ENCODE peak calls at places on chromosome 11, in five cellular contexts. D is RWPE1, E is MCF 10A, J is cardiac fibroblast, S is mesothelial cell of epicardium. L is an unnamed sample.

GRCh38 chr11:58912124-58912523 is 27.2 kb upstream of the GLYATL1 start:
- DNase-seq in E (peak), J (peak), S (no peak), D (no peak), L (no peak)

GRCh38 chr11:121119444-121119843 is 18.4 kb downstream of the TECTA start:
- DNase-seq in J (no peak), S (no peak), E (no peak), D (no peak), L (no peak)

GRCh38 chr11:64207247-64208085 is 945 bp downstream of the FERMT3 start:
- DNase-seq in S (no peak), E (no peak), J (peak), D (no peak), L (no peak)

GRCh38 chr11:47186076-47186936 is at the start of gene PACSIN3:
- DNase-seq in S (peak), J (peak), E (peak), D (peak), L (peak)

GRCh38 chr11:75777461-75778110 is 9.0 kb downstream of the DGAT2 start:
- DNase-seq in J (peak), D (no peak), E (peak), S (no peak), L (no peak)

GRCh38 chr11:129417458-129417857 is 41.8 kb downstream of the BARX2 start:
- DNase-seq in J (no peak), S (no peak), D (no peak), E (no peak), L (no peak)

GRCh38 chr11:109109916-109110315 is 312.1 kb upstream of the C11orf87 start:
- DNase-seq in S (no peak), E (no peak), D (no peak), J (no peak), L (no peak)

GRCh38 chr11:76616676-76617552 is 53.6 kb downstream of the LRRC32 start:
- DNase-seq in D (no peak), S (no peak), E (no peak), J (no peak), L (no peak)

GRCh38 chr11:111526501-111526900 is 11.9 kb downstream of the HOATZ start:
- DNase-seq in D (peak), S (no peak), J (peak), E (no peak), L (no peak)

GRCh38 chr11:130765951-130766649 is 150.2 kb downstream of the SNX19 start:
- DNase-seq in J (no peak), D (no peak), E (no peak), S (no peak), L (no peak)

GRCh38 chr11:99199336-99199735 is 178.6 kb downstream of the CNTN5 start:
- DNase-seq in J (peak), S (no peak), D (no peak), E (no peak), L (no peak)

GRCh38 chr11:19822531-19822930 is 109.9 kb downstream of the NAV2 start:
- DNase-seq in E (no peak), D (no peak), J (no peak), S (no peak), L (no peak)

GRCh38 chr11:116913000-116913399 is 75.6 kb upstream of the APOA1 start:
- DNase-seq in E (peak), D (peak), J (peak), S (no peak), L (no peak)

GRCh38 chr11:20260307-20260706 is 100.0 kb upstream of the DBX1 start:
- DNase-seq in J (no peak), E (no peak), S (no peak), D (no peak), L (no peak)

GRCh38 chr11:114821626-114822025 is 143.3 kb downstream of the NXPE2 start:
- DNase-seq in E (peak), D (no peak), S (no peak), J (no peak), L (no peak)

GRCh38 chr11:44564653-44565007 is 833 bp upstream of the CD82 start:
- DNase-seq in E (peak), J (peak), S (no peak), D (peak), L (no peak)

GRCh38 chr11:721913-722811 is 16.1 kb downstream of the EPS8L2 start:
- DNase-seq in J (no peak), D (no peak), S (no peak), E (no peak), L (no peak)

GRCh38 chr11:123166095-123166559 is 28.9 kb downstream of the CLMP start:
- DNase-seq in E (peak), S (peak), J (peak), D (no peak), L (peak)

GRCh38 chr11:111570796-111571195 is 30.3 kb downstream of the LAYN start:
- DNase-seq in E (no peak), D (no peak), J (no peak), S (no peak), L (no peak)

GRCh38 chr11:104843150-104843837 is 55.0 kb downstream of the CASP12 start:
- DNase-seq in S (no peak), E (no peak), D (no peak), J (no peak), L (no peak)

GRCh38 chr11:86980397-86980796 is 25.2 kb upstream of the FZD4 start:
- DNase-seq in S (no peak), J (no peak), D (no peak), E (no peak), L (no peak)

GRCh38 chr11:96311120-96311568 is 31.9 kb downstream of the MAML2 start:
- DNase-seq in D (no peak), J (peak), S (no peak), E (peak), L (no peak)

GRCh38 chr11:134862796-134863195 is 450.8 kb upstream of the B3GAT1 start:
- DNase-seq in J (no peak), D (no peak), E (no peak), S (peak), L (no peak)

GRCh38 chr11:75105462-75105925 is 8.8 kb upstream of the OR2AT4 start:
- DNase-seq in E (no peak), J (peak), D (no peak), S (no peak), L (no peak)

GRCh38 chr11:47270331-47271271 is 668 bp downstream of the MADD start:
- DNase-seq in S (no peak), J (peak), E (peak), D (peak), L (no peak)

GRCh38 chr11:73623651-73624050 is 22.7 kb upstream of the PLEKHB1 start:
- DNase-seq in J (no peak), E (no peak), D (no peak), S (no peak), L (no peak)

GRCh38 chr11:74702383-74703007 is 28.7 kb downstream of the CHRDL2 start:
- DNase-seq in J (peak), S (peak), E (peak), D (peak), L (peak)

GRCh38 chr11:122048401-122048800 is 67.6 kb downstream of the BLID start:
- DNase-seq in D (no peak), S (no peak), E (no peak), J (peak), L (no peak)

GRCh38 chr11:88402192-88402715 is 64.7 kb upstream of the CTSC start:
- DNase-seq in D (no peak), E (peak), J (peak), S (no peak), L (no peak)

GRCh38 chr11:4095509-4096230 is 1.1 kb downstream of the RRM1 start:
- DNase-seq in E (peak), D (peak), S (no peak), J (peak), L (no peak)

GRCh38 chr11:113274708-113275582 is 39.4 kb upstream of the TTC12 start:
- DNase-seq in S (no peak), E (peak), D (peak), J (no peak), L (no peak)

GRCh38 chr11:124882339-124883071 is 15.2 kb downstream of the ROBO4 start:
- DNase-seq in D (no peak), J (no peak), S (no peak), E (no peak), L (no peak)

GRCh38 chr11:113505541-113506375 is 30.6 kb upstream of the DRD2 start:
- DNase-seq in E (peak), J (peak), D (peak), S (no peak), L (no peak)

GRCh38 chr11:119888119-119888518 is 159.1 kb upstream of the NECTIN1 start:
- DNase-seq in J (no peak), D (no peak), E (no peak), S (no peak), L (no peak)

GRCh38 chr11:120622189-120622912 is 110.8 kb downstream of the GRIK4 start:
- DNase-seq in E (peak), D (no peak), S (no peak), J (peak), L (no peak)

GRCh38 chr11:35736952-35737351 is 74.4 kb downstream of the TRIM44 start:
- DNase-seq in J (no peak), D (no peak), S (no peak), E (no peak), L (no peak)

GRCh38 chr11:115990004-115990447 is 485.8 kb upstream of the CADM1 start:
- DNase-seq in D (no peak), S (no peak), E (no peak), J (no peak), L (no peak)

GRCh38 chr11:76229690-76230240 is 23.5 kb upstream of the WNT11 start:
- DNase-seq in J (no peak), D (no peak), E (no peak), S (no peak), L (no peak)

GRCh38 chr11:15006139-15006759 is 34.1 kb upstream of the CALCA start:
- DNase-seq in J (peak), S (no peak), D (peak), E (peak), L (no peak)

GRCh38 chr11:15016200-15016599 is 44.0 kb upstream of the CALCA start:
- DNase-seq in E (no peak), D (no peak), J (no peak), S (no peak), L (no peak)

GRCh38 chr11:15011741-15012140 is 39.6 kb upstream of the CALCA start:
- DNase-seq in J (no peak), E (no peak), D (no peak), S (no peak), L (no peak)

DNA sequence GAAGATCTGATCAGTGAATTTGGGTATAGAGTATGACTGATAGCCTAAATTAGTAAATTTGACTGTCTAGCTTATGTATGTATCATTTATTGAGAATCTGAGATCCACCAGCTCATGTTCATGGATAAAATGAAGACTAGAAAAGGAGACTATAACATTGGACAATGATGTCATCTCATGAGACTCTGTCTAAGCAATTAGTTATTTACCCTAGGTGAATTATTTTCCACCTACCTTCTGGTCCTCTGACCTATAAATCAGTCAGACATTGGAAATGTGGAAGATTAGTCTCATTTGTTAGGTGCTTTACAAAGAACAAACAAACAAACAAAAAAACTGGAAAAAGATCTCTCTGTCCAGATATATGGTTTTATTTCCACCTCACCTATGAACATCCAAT is 38.7 kb upstream of the CALCA start:
- DNase-seq in J (no peak), D (no peak), S (no peak), E (no peak), L (no peak)
- TF ChIP-seq CTCF in J (no peak), D (no peak), S (no peak), E (no peak), L (no peak)

GRCh38 chr11:127003260-127003981 is 2.9 kb upstream of the KIRREL3 start:
- DNase-seq in E (no peak), S (peak), D (no peak), J (no peak), L (peak)
- TF ChIP-seq CTCF in E (no peak), S (peak), D (no peak), J (no peak), L (peak)

GRCh38 chr11:33894402-33894754 is 2.5 kb upstream of the LMO2 start:
- DNase-seq in E (no peak), D (no peak), J (no peak), S (no peak), L (no peak)
- TF ChIP-seq CTCF in E (no peak), D (no peak), J (no peak), S (no peak), L (no peak)

DNA sequence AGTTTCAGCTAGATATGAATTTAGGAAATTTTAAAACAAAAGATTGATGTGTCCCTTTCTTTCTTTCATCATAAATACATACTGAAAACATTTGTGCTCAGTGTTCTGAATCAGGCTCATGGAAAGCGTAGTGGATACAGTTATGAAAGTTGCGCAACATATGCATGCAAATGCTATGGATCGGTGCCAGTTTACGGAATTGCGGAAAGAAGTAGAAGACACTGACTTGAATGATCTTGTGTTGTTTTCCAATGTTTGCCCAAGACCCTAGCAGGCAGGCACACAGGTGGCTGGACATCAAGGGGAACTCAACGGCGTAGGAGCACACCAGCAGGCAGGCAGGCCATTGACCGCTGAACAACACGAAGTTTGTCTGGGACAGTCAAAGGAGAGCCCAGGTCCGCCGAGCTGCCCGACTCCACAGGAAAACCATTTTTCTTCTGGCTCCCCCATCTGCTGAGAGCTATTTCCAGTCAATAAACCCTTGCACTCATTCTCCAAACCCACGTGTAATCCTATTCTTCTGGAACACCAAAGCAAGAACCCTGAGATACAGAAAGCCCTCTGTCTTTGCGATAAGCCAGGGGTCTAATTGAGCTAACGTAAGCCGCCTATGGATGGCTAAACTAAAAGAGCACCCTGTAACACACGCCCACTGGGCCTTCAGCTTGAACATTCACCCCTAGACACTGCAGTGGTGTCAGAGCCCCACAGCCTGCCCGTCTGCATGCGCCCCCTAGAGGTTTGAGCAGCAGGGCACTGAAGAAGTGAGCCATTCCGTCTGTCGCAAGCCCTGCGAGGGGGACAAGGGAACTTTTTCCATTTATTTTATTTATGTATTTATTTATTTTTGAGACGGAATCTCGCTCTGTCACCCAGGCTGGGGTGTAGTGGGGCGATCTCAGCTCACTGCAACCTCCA is 7.4 kb upstream of the BIRC3 start:
- DNase-seq in D (no peak), S (no peak), J (no peak), E (peak), L (no peak)
- TF ChIP-seq CTCF in D (no peak), S (peak), J (no peak), E (peak), L (peak)

DNA sequence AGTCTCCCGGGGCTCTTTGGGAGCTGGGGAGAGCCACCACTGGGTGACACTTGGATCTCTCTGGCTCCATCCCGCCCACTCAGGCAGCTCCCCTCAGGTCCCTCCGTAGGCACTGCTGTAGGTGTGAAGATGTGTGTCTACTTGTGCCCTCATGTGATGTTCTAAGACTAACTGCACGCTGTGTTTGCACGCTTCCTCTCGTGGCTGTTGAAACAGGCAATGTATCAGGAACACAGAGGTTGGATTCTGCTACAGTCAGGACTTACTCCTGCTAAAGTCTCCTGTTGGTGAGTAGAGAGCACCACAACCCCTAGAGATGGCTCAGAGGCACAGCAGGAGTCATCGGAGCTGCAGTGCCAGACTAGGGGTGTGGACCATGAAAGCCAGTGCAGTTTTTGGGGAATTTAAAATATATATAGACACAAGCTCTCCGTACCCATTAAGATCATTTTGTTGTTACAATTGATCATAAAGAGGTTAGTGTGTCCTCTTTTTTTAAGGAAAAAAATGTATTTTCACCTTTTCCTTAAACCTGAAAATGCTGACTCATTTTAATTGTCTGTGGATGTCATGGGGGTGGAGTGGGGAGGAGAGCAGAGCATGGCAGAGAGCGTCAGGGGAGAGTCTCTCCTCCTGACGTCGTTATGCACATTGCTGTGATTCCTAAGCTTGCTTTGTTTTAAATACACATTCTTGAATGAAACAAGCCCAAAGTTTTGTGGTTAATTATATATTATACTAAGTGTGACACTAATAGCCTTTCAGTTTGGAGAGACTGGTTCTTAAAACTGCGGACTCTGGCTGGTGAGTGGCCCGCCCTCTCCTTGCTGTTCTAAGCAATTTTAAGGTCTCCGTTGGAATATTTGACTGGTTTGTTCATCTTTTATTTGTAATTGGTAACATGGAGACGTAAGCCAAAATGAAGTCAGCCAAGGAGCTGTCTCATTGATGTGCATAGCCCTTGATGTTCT is 16.2 kb upstream of the CTTN start:
- DNase-seq in J (peak), S (no peak), D (no peak), E (no peak), L (no peak)
- TF ChIP-seq CTCF in J (peak), S (no peak), D (no peak), E (no peak), L (no peak)

GRCh38 chr11:8250981-8251620 is 12.6 kb downstream of the LMO1 start:
- DNase-seq in E (no peak), S (peak), J (no peak), D (no peak), L (no peak)

GRCh38 chr11:8249482-8249881 is 14.2 kb downstream of the LMO1 start:
- DNase-seq in D (no peak), S (no peak), J (no peak), E (no peak), L (no peak)

GRCh38 chr11:8248786-8249185 is 14.9 kb downstream of the LMO1 start:
- DNase-seq in D (no peak), E (no peak), J (no peak), S (no peak), L (no peak)

GRCh38 chr11:8250446-8250845 is 13.2 kb downstream of the LMO1 start:
- DNase-seq in E (no peak), S (peak), J (no peak), D (no peak), L (no peak)

DNA sequence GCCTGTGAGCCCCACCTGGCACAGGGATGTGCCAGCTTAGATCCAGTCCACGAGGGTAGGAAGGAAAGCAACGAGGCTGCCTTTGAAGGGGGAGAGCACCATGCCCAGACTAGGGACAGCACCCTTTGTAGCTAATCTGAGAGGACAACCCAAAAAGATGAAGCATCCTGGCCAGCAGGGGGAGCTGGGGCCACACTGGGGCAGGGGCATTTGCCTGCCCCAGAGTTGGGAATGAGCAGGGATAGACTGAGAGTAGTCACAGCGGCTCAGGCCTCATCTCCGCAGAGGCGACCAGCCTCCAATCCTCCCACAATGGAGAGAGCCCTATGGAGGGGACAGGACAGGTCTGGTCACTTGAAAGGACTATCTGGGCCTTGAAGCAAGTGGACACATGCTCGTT is 16.4 kb downstream of the LMO1 start:
- DNase-seq in D (no peak), J (no peak), S (no peak), E (peak), L (no peak)
- TF ChIP-seq CTCF in D (no peak), J (peak), S (peak), E (peak), L (peak)

GRCh38 chr11:2816941-2817421 is 68.6 kb downstream of the CDKN1C start:
- DNase-seq in S (no peak), D (no peak), E (no peak), J (peak), L (no peak)
- TF ChIP-seq CTCF in S (no peak), D (no peak), E (no peak), J (no peak), L (no peak)

L was measured in progenitor cell of endocrine pancreas.